ENCODE peak calls at places on chromosome 12, in eight cellular contexts. T is upper lobe of right lung; J is cardiac muscle cell; W is osteoblast; B is upper lobe of left lung; N is psoas muscle; A is CD8-positive, alpha-beta T cell; Y is mucosa of descending colon. F is an unnamed sample.

GRCh38 chr12:14773685-14774073 is 29.6 kb downstream of the WBP11 start:
- DNase-seq in A (no peak), B (peak; percentile 17), J (no peak), N (peak; percentile 23), Y (peak; percentile 66), T (no peak), W (no peak), F (no peak)

GRCh38 chr12:95998611-95999300 is 2.6 kb upstream of the HAL start:
- DNase-seq in J (peak; percentile 74), B (no peak), T (no peak), W (peak; percentile 73), N (no peak), A (peak; percentile 46), Y (no peak), F (no peak)

GRCh38 chr12:5716221-5716620 is 228.8 kb downstream of the ANO2 start:
- DNase-seq in J (no peak), W (no peak), A (no peak), B (no peak), T (no peak), Y (no peak), N (no peak), F (no peak)

GRCh38 chr12:31009976-31010375 is 63.7 kb upstream of the DDX11 start:
- DNase-seq in A (no peak), Y (no peak), B (no peak), J (no peak), T (no peak), N (no peak), W (no peak), F (peak; percentile 34)

GRCh38 chr12:108240928-108241327 is 98.2 kb downstream of the CMKLR1 start:
- DNase-seq in Y (no peak), A (no peak), N (no peak), W (no peak), J (no peak), B (no peak), T (no peak), F (no peak)

GRCh38 chr12:47214001-47214619 is 134.4 kb upstream of the AMIGO2 start:
- DNase-seq in J (peak; percentile 32), W (no peak), A (no peak), N (no peak), Y (no peak), B (no peak), T (no peak), F (no peak)

GRCh38 chr12:121581681-121582439 is 1.0 kb upstream of the KDM2B start:
- DNase-seq in J (peak; percentile 50), T (no peak), N (peak; percentile 44), B (no peak), W (peak; percentile 91), Y (no peak), A (no peak), F (no peak)

GRCh38 chr12:30796508-30796780 is 41.7 kb upstream of the CAPRIN2 start:
- DNase-seq in T (no peak), W (peak; percentile 90), N (peak; percentile 27), Y (no peak), A (no peak), B (no peak), J (peak; percentile 73), F (peak; percentile 72)

GRCh38 chr12:12046401-12046800 is 24.3 kb upstream of the BCL2L14 start:
- DNase-seq in W (no peak), B (no peak), J (no peak), A (no peak), Y (no peak), N (no peak), T (no peak), F (peak; percentile 83)

GRCh38 chr12:27504506-27504905 is 19.5 kb upstream of the PPFIBP1 start:
- DNase-seq in N (no peak), W (no peak), A (no peak), T (no peak), J (peak; percentile 29), Y (no peak), B (no peak), F (no peak)

GRCh38 chr12:16685107-16685506 is 79.1 kb upstream of the LMO3 start:
- DNase-seq in N (no peak), W (no peak), J (peak; percentile 40), Y (no peak), A (no peak), T (no peak), B (no peak), F (no peak)

GRCh38 chr12:19130224-19131019 is 889 bp downstream of the PLEKHA5 start:
- DNase-seq in J (peak; percentile 32), W (peak; percentile 88), N (peak; percentile 26), A (peak; percentile 21), T (peak; percentile 71), Y (peak; percentile 66), B (peak; percentile 85), F (peak; percentile 70)

GRCh38 chr12:8914716-8915526 is 612 bp downstream of the PHC1 start:
- DNase-seq in A (peak; percentile 58), B (peak; percentile 87), N (peak; percentile 35), T (peak; percentile 81), W (peak; percentile 89), Y (peak; percentile 70), J (peak; percentile 64), F (peak; percentile 77)

GRCh38 chr12:17016116-17016864 is 410.3 kb upstream of the LMO3 start:
- DNase-seq in T (no peak), A (no peak), B (no peak), J (no peak), W (no peak), N (no peak), Y (no peak), F (no peak)

GRCh38 chr12:25590021-25590721 is 37.1 kb upstream of the LMNTD1 start:
- DNase-seq in T (no peak), J (no peak), W (no peak), A (peak; percentile 52), N (no peak), B (no peak), Y (no peak), F (no peak)

GRCh38 chr12:70784042-70784668 is 136.4 kb downstream of the PTPRR start:
- DNase-seq in T (peak; percentile 57), J (no peak), Y (no peak), W (no peak), A (no peak), B (peak; percentile 44), N (no peak), F (no peak)

GRCh38 chr12:56017181-56017580 is 3.7 kb upstream of the IKZF4 start:
- DNase-seq in B (no peak), J (no peak), N (no peak), Y (no peak), A (no peak), T (no peak), W (no peak), F (no peak)

GRCh38 chr12:106214576-106214975 is 33.2 kb downstream of the CKAP4 start:
- DNase-seq in T (no peak), A (no peak), N (no peak), W (no peak), B (no peak), J (no peak), Y (no peak), F (no peak)

GRCh38 chr12:56725723-56726102 is 614 bp upstream of the NACA start:
- DNase-seq in Y (no peak), T (no peak), J (no peak), B (no peak), A (no peak), W (no peak), N (no peak), F (no peak)

GRCh38 chr12:4346931-4347330 is 25.9 kb downstream of the TIGAR start:
- DNase-seq in Y (no peak), J (no peak), T (no peak), N (no peak), B (no peak), A (no peak), W (no peak), F (no peak)

GRCh38 chr12:124225730-124226129 is 69.2 kb upstream of the RFLNA start:
- DNase-seq in Y (no peak), W (no peak), N (no peak), B (no peak), A (no peak), J (no peak), T (no peak), F (no peak)

GRCh38 chr12:124228050-124228711 is 66.7 kb upstream of the RFLNA start:
- DNase-seq in N (no peak), T (no peak), A (no peak), J (no peak), B (no peak), Y (no peak), W (no peak), F (no peak)

GRCh38 chr12:124217508-124217981 is 77.3 kb upstream of the RFLNA start:
- DNase-seq in Y (no peak), N (no peak), B (no peak), W (no peak), J (no peak), A (no peak), T (no peak), F (no peak)

GRCh38 chr12:124224535-124225110 is 70.3 kb upstream of the RFLNA start:
- DNase-seq in A (no peak), B (no peak), J (no peak), W (no peak), N (no peak), Y (no peak), T (no peak), F (no peak)

GRCh38 chr12:124222368-124223245 is 72.3 kb upstream of the RFLNA start:
- DNase-seq in N (no peak), B (peak; percentile 57), A (no peak), T (no peak), J (no peak), Y (no peak), W (no peak), F (no peak)
- H3K4me1 ChIP-seq in N (no peaks in the 10 kb centered on the region), B (no peaks in the 10 kb centered on the region), A (no peaks in the 10 kb centered on the region), T (peaks cover 8% of the 10 kb centered on the region), J (no peaks in the 10 kb centered on the region), Y (peaks cover 3% of the 10 kb centered on the region), W (peaks cover 7% of the 10 kb centered on the region), F (no peaks in the 10 kb centered on the region)

GRCh38 chr12:38289396-38289795 is 27.2 kb upstream of the ALG10B start:
- DNase-seq in Y (no peak), J (no peak), N (no peak), T (no peak), B (no peak), A (no peak), W (no peak), F (no peak)
- H3K9me3 ChIP-seq in Y (no peaks in the 10 kb centered on the region), J (no peaks in the 10 kb centered on the region), N (no peaks in the 10 kb centered on the region), T (no peaks in the 10 kb centered on the region), B (no peaks in the 10 kb centered on the region), A (no peaks in the 10 kb centered on the region), W (no peaks in the 10 kb centered on the region), F (no peaks in the 10 kb centered on the region)

DNA sequence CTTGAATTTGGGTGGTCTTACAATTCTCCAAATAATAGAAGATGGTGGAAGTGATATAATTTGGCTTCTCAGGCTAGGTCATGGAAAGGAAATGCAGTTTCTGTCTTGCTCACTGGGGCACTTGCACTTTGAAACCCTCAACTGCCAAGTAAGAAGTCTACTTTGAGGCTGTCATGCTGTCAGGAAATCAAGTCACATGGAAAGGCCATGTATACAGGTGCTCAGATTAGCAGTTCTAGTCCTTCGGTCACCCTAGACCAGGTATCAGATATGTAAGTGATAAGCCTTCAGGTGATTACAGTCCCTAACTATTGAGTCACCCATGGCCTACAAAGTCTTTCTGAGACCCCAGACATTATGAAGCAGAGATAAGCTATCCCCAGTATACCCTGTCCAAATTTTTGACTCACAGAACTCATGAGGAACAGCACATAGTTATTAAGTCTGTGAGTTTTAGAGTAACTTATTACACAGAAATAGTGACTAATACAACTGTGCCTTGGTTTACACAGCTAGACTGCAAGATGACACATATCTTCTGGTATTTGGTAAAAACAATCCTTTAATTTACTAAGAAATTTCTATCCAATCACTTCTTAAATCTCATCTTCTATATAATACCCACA is 26.3 kb upstream of the BBS10 start:
- DNase-seq in T (no peak), N (no peak), B (no peak), W (no peak), J (no peak), A (no peak), Y (no peak), F (no peak)
- TF ChIP-seq CTCF in T (no peak), N (no peak), B (no peak), W (no peak), J (no peak), A (no peak), Y (no peak), F (no peak)

GRCh38 chr12:114209852-114210251 is 196.1 kb downstream of the TBX5 start:
- DNase-seq in A (no peak), J (no peak), Y (no peak), B (no peak), W (no peak), T (no peak), N (no peak), F (no peak)
- H3K4me1 ChIP-seq in A (no peaks in the 10 kb centered on the region), J (peaks cover 13% of the 10 kb centered on the region), Y (no peaks in the 10 kb centered on the region), B (no peaks in the 10 kb centered on the region), W (no peaks in the 10 kb centered on the region), T (no peaks in the 10 kb centered on the region), N (no peaks in the 10 kb centered on the region), F (no peaks in the 10 kb centered on the region)

F was measured in sigmoid colon.